ENCODE peak calls at places on chromosomes 6 and 20, in five cellular contexts. B is BJ, Y is thyroid gland, L is HCT116, S is lung. G is an unnamed sample.

GRCh38 chr6:129694036-129694435 is 15.9 kb downstream of the ARHGAP18 start:
- DNase-seq in L (no peak), S (no peak), Y (no peak), B (no peak), G (no peak)

GRCh38 chr20:15654208-15654649 is 919.0 kb downstream of the KIF16B start:
- DNase-seq in Y (peak), B (no peak), L (peak), S (peak), G (no peak)

GRCh38 chr20:48556956-48557355 is 270.8 kb downstream of the PREX1 start:
- DNase-seq in L (no peak), B (no peak), Y (no peak), S (no peak), G (no peak)

GRCh38 chr6:157107915-157108651 is 215.2 kb downstream of the TMEM242 start:
- DNase-seq in S (no peak), B (peak), L (no peak), Y (no peak), G (peak)

GRCh38 chr6:34917626-34918285 is 28.7 kb downstream of the ANKS1A start:
- DNase-seq in B (no peak), Y (no peak), S (no peak), L (no peak), G (no peak)

GRCh38 chr6:31272856-31273626 is 1.1 kb upstream of the HLA-C start:
- DNase-seq in B (no peak), S (no peak), Y (no peak), L (no peak), G (no peak)

GRCh38 chr6:27684264-27685211 is 211.6 kb upstream of the ZNF184 start:
- DNase-seq in B (no peak), Y (peak), S (no peak), L (peak), G (peak)

GRCh38 chr6:56515081-56515905 is 127.4 kb downstream of the DST start:
- DNase-seq in L (no peak), B (no peak), Y (no peak), S (no peak), G (no peak)

GRCh38 chr6:39490120-39490519 is 167.6 kb upstream of the KCNK16 start:
- DNase-seq in L (no peak), Y (no peak), S (no peak), B (no peak), G (no peak)

GRCh38 chr20:32538526-32538918 is 46.6 kb downstream of the NOL4L start:
- DNase-seq in S (no peak), Y (no peak), L (no peak), B (no peak), G (no peak)

GRCh38 chr6:35026434-35027222 is 114.5 kb downstream of the TCP11 start:
- DNase-seq in B (no peak), L (peak), Y (no peak), S (no peak), G (peak)

GRCh38 chr6:8110117-8110721 is 7.9 kb upstream of the EEF1E1 start:
- DNase-seq in L (no peak), B (no peak), S (no peak), Y (no peak), G (no peak)

GRCh38 chr6:31541059-31541657 is 645 bp downstream of the DDX39B start:
- DNase-seq in S (peak), B (no peak), Y (peak), L (no peak), G (peak)

GRCh38 chr6:134420638-134421181 is 102.8 kb upstream of the SGK1 start:
- DNase-seq in S (no peak), L (no peak), B (no peak), Y (no peak), G (no peak)

GRCh38 chr6:37182736-37183590 is 13.0 kb downstream of the PIM1 start:
- DNase-seq in Y (no peak), L (no peak), S (peak), B (no peak), G (no peak)

GRCh38 chr6:137678451-137678850 is 184.3 kb upstream of the OLIG3 start:
- DNase-seq in S (no peak), Y (no peak), B (no peak), L (no peak), G (no peak)

GRCh38 chr20:37584238-37584807 is 56.6 kb upstream of the BLCAP start:
- DNase-seq in B (no peak), L (no peak), Y (no peak), S (no peak), G (no peak)

GRCh38 chr6:158707120-158707519 is 57.3 kb downstream of the SYTL3 start:
- DNase-seq in S (peak), Y (peak), L (peak), B (no peak), G (no peak)

GRCh38 chr6:46378882-46379405 is 112.3 kb downstream of the RCAN2 start:
- DNase-seq in B (no peak), Y (no peak), S (no peak), L (no peak), G (no peak)

GRCh38 chr6:14135865-14136539 is 18.4 kb downstream of the CD83 start:
- DNase-seq in L (no peak), B (no peak), S (no peak), Y (no peak), G (no peak)

GRCh38 chr6:140811642-140812041 is 1321.1 kb upstream of the GJE1 start:
- DNase-seq in S (no peak), B (no peak), Y (no peak), L (no peak), G (no peak)

GRCh38 chr6:169689247-169689646 is 12.6 kb downstream of the WDR27 start:
- DNase-seq in L (no peak), B (peak), Y (no peak), S (no peak), G (peak)

GRCh38 chr20:14234666-14235295 is 102.6 kb downstream of the FLRT3 start:
- DNase-seq in B (peak), S (no peak), Y (no peak), L (no peak), G (no peak)

GRCh38 chr6:155582016-155582991 is 126.7 kb upstream of the NOX3 start:
- DNase-seq in S (no peak), L (no peak), B (no peak), Y (no peak), G (no peak)

GRCh38 chr6:163985710-163986109 is 571.2 kb downstream of the QKI start:
- DNase-seq in B (no peak), L (no peak), Y (no peak), S (no peak), G (peak)

GRCh38 chr6:124964764-124965105 is 2.5 kb downstream of the RNF217 start:
- DNase-seq in L (no peak), Y (no peak), B (no peak), S (no peak), G (no peak)

GRCh38 chr6:15921243-15921642 is 207.6 kb upstream of the MYLIP start:
- DNase-seq in L (no peak), B (no peak), S (no peak), Y (no peak), G (no peak)

GRCh38 chr6:168133186-168133585 is 54.2 kb upstream of the FRMD1 start:
- DNase-seq in L (no peak), Y (no peak), S (no peak), B (peak), G (no peak)

GRCh38 chr6:168133707-168134398 is 54.8 kb upstream of the FRMD1 start:
- DNase-seq in Y (no peak), S (no peak), L (no peak), B (no peak), G (no peak)

GRCh38 chr6:168130683-168131371 is 51.8 kb upstream of the FRMD1 start:
- DNase-seq in B (no peak), L (no peak), Y (no peak), S (no peak), G (no peak)

GRCh38 chr6:168131464-168132415 is 52.7 kb upstream of the FRMD1 start:
- DNase-seq in S (peak), Y (no peak), B (no peak), L (no peak), G (no peak)

GRCh38 chr6:168132531-168133184 is 53.6 kb upstream of the FRMD1 start:
- DNase-seq in B (peak), S (peak), L (no peak), Y (peak), G (peak)
- H3K4me3 ChIP-seq in B (no peak), S (no peak), L (no peak), Y (no peak), G (no peak)

GRCh38 chr6:153662982-153663381 is 376.1 kb upstream of the OPRM1 start:
- DNase-seq in S (no peak), B (no peak), L (no peak), Y (no peak), G (no peak)
- TF ChIP-seq CTCF in S (no peak), B (no peak), L (no peak), Y (no peak), G (peak)

DNA sequence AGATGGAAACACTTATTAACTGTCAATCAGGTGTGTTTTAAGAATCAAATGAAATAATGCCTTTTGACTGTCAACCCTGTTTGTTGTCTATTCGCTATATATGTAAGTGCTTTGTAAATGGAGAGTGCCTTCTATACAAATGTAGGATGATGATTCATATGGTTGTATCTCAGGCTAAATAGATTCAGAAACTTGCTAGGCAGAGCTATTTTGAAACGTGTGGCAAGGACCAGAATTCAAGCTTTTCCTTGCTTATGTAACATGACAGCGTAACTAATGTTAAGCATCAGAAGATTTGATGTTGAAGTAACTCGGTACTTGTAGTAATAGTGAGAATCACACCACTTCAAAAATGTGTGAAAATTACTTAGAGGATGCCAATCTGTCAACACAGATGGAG is 3.4 kb downstream of the OGFRL1 start:
- DNase-seq in Y (no peak), B (no peak), L (no peak), S (no peak), G (no peak)
- H3K4me3 ChIP-seq in Y (no peak), B (no peak), L (no peak), S (no peak), G (peak)

DNA sequence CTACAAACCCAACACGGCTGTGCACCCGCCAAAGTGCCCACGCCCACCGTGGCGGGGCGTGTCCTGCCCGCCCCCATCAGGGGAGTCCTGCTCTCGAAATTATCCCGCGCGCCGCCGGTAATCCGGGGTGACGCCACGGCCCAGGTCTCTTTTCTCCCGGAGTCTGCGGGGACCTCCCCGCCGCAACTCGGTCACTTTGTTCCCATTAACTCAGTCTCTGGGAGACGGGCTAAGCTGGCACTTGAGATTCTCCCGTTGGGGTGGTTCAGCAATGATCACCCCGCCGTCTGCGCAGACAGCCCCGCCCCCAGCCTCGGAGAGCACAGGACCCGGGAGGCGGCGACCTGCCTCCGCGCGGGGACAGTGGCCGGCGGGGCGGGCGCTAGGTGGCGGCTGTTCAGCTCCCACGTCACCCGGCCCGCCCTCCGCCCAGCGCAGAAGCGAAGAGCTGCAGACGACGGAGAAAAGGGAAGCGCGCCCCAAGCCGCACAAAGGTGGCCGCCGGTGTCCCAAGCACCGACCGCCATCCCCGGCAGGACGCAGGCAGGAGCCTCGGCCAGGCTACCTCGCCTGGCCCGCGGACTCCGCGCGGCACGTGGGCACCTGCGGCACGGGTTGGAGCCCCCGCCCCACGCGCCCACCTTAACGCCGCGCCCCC is 31.5 kb downstream of the SF3B5 start:
- DNase-seq in Y (peak), L (peak), B (no peak), S (peak), G (no peak)
- TF ChIP-seq CTCF in Y (peak), L (no peak), B (no peak), S (no peak), G (no peak)

DNA sequence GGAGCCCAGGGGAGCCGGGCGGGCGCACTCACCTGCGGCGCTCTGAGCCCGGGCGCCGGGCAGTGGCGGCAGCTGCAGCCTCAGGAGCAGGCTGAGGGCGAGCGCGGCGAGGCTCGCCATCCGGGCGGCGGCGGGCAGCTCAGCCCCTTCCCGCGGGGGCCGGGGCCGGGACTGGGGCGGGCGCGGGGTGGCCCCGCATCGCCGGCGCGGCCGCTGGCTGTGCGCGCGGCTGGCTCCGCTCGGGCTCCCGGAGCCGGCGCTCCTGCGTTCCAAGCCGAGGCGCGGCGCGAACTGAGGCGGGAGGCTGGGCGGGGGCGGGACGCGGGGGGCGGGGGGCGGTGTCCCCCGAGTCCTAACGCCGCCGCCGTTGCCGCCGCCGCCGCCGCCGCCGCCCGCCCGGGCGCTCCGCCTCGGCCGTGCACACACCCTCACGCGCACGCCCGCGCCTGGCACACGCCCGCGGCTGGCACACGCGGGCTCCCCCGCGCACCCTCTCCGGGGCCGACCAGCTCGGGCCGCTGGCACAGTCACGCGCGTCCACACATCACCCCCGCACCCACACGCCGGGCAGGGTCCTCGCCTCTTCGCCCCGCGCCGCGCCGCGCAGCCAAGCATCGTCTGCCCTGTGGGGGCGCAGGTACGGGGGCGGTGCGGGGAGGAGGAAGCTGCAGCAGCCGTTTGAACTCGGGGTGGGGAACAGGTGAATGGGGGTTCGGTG is at the start of gene PTPRT:
- DNase-seq in Y (no peak), B (no peak), S (no peak), L (no peak), G (no peak)
- H3K4me3 ChIP-seq in Y (no peak), B (no peak), S (no peak), L (no peak), G (no peak)

GRCh38 chr20:60057866-60058807 is 99.9 kb downstream of the CDH26 start:
- DNase-seq in B (no peak), L (no peak), S (peak), Y (peak), G (peak)
- TF ChIP-seq CTCF in B (no peak), L (no peak), S (no peak), Y (no peak), G (no peak)

DNA sequence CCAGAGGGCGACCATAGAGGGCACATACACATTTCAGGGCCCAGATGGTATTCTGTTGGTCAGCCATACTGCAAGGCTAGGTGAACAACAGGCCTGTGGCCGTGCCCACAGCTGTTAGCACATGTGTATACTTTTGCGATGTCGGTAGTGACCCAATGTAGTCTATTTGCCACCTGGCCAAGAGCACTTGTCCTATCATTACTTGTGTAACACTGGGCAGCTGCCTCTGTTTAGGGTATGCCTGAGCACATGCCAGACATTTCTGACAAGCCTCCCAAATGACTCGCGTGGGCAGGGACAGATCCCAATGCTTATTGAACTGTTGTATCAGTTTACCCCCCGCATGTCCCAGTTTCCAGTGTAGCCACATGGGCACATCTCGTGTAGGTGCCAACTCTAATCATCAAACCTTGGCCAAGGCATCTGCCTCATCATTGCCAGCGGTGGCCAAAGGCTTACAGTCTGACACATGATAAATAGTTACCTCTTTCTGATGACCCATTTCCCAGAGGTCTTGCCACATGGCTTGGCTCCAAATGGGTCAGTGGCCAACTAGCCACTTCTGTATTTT is 74.4 kb upstream of the FBXL4 start:
- DNase-seq in L (no peak), S (no peak), B (no peak), Y (no peak), G (no peak)
- H3K4me3 ChIP-seq in L (no peak), S (no peak), B (no peak), Y (no peak), G (no peak)

G was measured in retinal pigment epithelial cell.